ENCODE peak calls at places on chromosomes 13 and 19, in seven cellular contexts. B, O, R, Q, E, X and P are unnamed samples.

GRCh38 chr19:280541-281007 is 10.6 kb downstream of the PLPP2 start:
- DNase-seq in B (no peak), O (no peak), R (no peak), Q (no peak), E (no peak), X (peak), P (no peak)

GRCh38 chr19:31560771-31561080 is 211.5 kb upstream of the TSHZ3 start:
- DNase-seq in B (no peak), O (no peak), R (no peak), Q (no peak), E (no peak), X (no peak), P (no peak)

GRCh38 chr13:95494082-95494681 is 58.3 kb upstream of the CLDN10 start:
- DNase-seq in B (peak), O (peak), R (peak), Q (peak), E (no peak), X (peak), P (peak)

GRCh38 chr19:10290876-10291553 is 1.3 kb downstream of the ICAM5 start:
- DNase-seq in B (no peak), O (no peak), R (peak), Q (peak), E (no peak), X (peak), P (peak)

GRCh38 chr13:110308377-110309158 is 1.5 kb downstream of the COL4A2 start:
- DNase-seq in B (peak), O (no peak), R (peak), Q (peak), E (peak), X (peak), P (peak)

GRCh38 chr19:34461375-34462100 is 20.0 kb upstream of the WTIP start:
- DNase-seq in B (peak), O (peak), R (peak), Q (no peak), E (no peak), X (no peak), P (no peak)

GRCh38 chr13:47521895-47522487 is 479.1 kb downstream of the SUCLA2 start:
- DNase-seq in B (no peak), O (no peak), R (no peak), Q (no peak), E (no peak), X (no peak), P (no peak)

GRCh38 chr19:48868196-48868886 is at the start of gene PLEKHA4:
- DNase-seq in B (peak), O (no peak), R (peak), Q (no peak), E (peak), X (peak), P (no peak)

GRCh38 chr13:29621401-29621800 is 25.9 kb upstream of the SLC7A1 start:
- DNase-seq in B (peak), O (peak), R (peak), Q (peak), E (no peak), X (no peak), P (peak)

GRCh38 chr13:46668302-46668720 is 115.3 kb downstream of the LRCH1 start:
- DNase-seq in B (peak), O (peak), R (peak), Q (peak), E (no peak), X (no peak), P (peak)

GRCh38 chr19:34459614-34460013 is 21.9 kb upstream of the WTIP start:
- DNase-seq in B (no peak), O (no peak), R (no peak), Q (peak), E (no peak), X (no peak), P (no peak)

GRCh38 chr19:48737360-48737998 is 2.9 kb downstream of the RASIP1 start:
- DNase-seq in B (no peak), O (no peak), R (no peak), Q (no peak), E (no peak), X (peak), P (no peak)

GRCh38 chr13:21015284-21015683 is 46.1 kb downstream of the LATS2 start:
- DNase-seq in B (peak), O (no peak), R (no peak), Q (no peak), E (no peak), X (no peak), P (peak)

GRCh38 chr19:43780706-43781525 is at the start of gene KCNN4:
- DNase-seq in B (peak), O (peak), R (peak), Q (peak), E (no peak), X (peak), P (peak)

GRCh38 chr19:23460656-23461055 is 65.4 kb upstream of the ZNF91 start:
- DNase-seq in B (no peak), O (no peak), R (no peak), Q (peak), E (no peak), X (no peak), P (peak)

DNA sequence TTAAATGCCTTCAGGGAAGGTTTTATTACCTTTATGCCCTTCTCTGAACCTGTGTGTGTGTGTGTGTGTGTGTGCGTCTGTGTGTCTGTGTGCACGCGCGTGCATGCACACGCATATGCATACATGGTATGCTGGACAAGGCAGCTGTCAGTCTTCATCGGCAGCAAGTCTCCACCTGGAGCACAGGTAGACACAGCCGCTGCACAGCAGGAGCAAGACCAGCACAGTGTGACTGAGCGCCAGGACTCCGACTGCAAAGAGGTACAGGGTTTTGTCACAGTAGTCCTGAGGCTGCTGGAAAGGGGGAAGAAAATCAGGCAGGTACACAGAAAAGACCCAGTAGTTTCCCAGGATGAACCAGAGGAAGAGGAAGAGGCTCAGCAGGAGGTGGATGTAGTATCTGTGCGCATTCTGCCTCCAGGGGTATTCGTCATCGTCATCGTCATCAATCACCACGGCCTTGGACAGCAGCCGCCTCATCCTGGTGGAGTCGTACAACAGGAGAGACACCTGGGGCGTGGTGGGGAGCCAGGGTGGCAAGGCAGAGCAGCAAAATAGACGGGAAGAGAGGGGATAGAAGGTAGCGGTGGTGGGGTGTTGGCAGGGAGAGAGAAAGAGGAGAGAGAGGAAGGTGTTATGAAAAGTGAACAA is 12.8 kb upstream of the DHRS12 start:
- DNase-seq in B (no peak), O (no peak), R (no peak), Q (peak), E (no peak), X (no peak), P (no peak)
- H3K4me3 ChIP-seq in B (no peak), O (no peak), R (no peak), Q (no peak), E (no peak), X (no peak), P (no peak)

GRCh38 chr19:51441410-51442390 is 16.6 kb downstream of the SIGLEC8 start:
- DNase-seq in B (no peak), O (no peak), R (no peak), Q (peak), E (no peak), X (no peak), P (no peak)
- H3K4me3 ChIP-seq in B (no peak), O (no peak), R (no peak), Q (no peak), E (peak), X (no peak), P (no peak)

GRCh38 chr19:11339254-11340098 is at the start of gene RAB3D:
- DNase-seq in B (peak), O (peak), R (peak), Q (peak), E (peak), X (peak), P (peak)

GRCh38 chr19:11335449-11336146 is 3.9 kb downstream of the RAB3D start:
- DNase-seq in B (no peak), O (no peak), R (no peak), Q (no peak), E (no peak), X (no peak), P (no peak)

GRCh38 chr19:11337080-11337479 is 2.4 kb downstream of the RAB3D start:
- DNase-seq in B (no peak), O (no peak), R (no peak), Q (no peak), E (no peak), X (no peak), P (no peak)

GRCh38 chr19:11338164-11338563 is 1.3 kb downstream of the RAB3D start:
- DNase-seq in B (no peak), O (no peak), R (no peak), Q (no peak), E (no peak), X (peak), P (no peak)

DNA sequence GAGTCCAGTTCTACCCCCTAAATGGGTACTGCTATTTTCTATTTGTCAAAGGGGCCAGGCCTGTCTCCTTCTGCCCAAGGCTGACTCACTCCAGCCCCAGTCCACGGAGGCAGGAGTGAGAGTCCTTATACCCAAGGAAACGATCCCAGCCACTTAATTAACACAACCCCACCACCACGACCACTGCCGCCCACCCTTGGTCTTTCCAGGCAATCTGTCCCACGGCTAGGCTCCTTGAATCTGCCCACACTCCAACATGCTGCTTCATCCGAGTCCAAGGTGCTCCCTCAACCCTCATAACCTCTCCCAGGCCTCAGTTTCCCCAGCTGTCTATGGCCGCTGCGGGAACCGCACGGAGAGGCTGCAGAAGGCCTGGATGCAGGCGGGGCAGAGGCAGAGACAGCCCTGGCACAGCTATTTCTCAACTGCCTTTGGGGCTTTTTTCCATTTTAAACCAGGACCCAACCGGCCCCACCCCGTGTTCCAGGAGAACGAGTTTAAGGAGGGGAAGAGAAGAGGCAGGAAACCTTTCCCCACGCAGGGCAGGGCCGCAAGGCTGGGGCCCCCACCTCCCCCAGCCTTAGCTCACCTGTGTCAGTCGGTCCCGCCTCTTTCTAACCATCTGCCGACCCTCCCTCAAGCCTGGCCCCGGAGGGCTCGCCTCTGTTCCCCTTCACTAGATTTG is 746 bp downstream of the RAB3D start:
- DNase-seq in B (no peak), O (no peak), R (no peak), Q (peak), E (no peak), X (peak), P (peak)
- H3K4me3 ChIP-seq in B (peak), O (no peak), R (peak), Q (peak), E (peak), X (peak), P (peak)

DNA sequence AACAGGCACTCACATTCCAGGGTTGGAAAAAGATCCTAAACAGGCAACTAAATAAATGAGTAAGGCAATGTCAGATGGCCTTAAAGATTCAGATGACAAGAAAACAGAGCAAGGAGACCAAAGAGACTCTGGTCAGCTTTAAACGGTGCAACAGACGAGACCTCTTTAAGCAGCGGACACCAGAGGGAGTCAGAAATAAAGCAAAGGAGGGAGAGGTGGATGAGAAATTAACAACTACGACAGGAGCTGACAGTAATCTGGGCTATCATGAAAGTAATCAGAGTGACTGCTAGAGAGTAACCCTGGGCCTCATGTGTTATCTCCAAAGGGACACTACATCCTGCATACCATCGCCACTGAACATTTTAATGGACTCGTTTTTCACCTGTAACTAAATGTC is 1.1 kb downstream of the ZNF550 start:
- DNase-seq in B (peak), O (peak), R (peak), Q (peak), E (no peak), X (peak), P (peak)
- H3K4me3 ChIP-seq in B (peak), O (peak), R (peak), Q (peak), E (peak), X (peak), P (peak)

GRCh38 chr19:38684862-38685665 is 37.6 kb downstream of the ACTN4 start:
- DNase-seq in B (no peak), O (no peak), R (no peak), Q (no peak), E (no peak), X (no peak), P (no peak)

GRCh38 chr19:38685666-38686529 is 38.4 kb downstream of the ACTN4 start:
- DNase-seq in B (peak), O (peak), R (peak), Q (peak), E (no peak), X (peak), P (peak)

GRCh38 chr19:38682872-38683392 is 35.5 kb downstream of the ACTN4 start:
- DNase-seq in B (no peak), O (no peak), R (no peak), Q (no peak), E (no peak), X (no peak), P (no peak)

GRCh38 chr19:38683393-38684077 is 36.1 kb downstream of the ACTN4 start:
- DNase-seq in B (peak), O (peak), R (peak), Q (peak), E (no peak), X (peak), P (peak)

DNA sequence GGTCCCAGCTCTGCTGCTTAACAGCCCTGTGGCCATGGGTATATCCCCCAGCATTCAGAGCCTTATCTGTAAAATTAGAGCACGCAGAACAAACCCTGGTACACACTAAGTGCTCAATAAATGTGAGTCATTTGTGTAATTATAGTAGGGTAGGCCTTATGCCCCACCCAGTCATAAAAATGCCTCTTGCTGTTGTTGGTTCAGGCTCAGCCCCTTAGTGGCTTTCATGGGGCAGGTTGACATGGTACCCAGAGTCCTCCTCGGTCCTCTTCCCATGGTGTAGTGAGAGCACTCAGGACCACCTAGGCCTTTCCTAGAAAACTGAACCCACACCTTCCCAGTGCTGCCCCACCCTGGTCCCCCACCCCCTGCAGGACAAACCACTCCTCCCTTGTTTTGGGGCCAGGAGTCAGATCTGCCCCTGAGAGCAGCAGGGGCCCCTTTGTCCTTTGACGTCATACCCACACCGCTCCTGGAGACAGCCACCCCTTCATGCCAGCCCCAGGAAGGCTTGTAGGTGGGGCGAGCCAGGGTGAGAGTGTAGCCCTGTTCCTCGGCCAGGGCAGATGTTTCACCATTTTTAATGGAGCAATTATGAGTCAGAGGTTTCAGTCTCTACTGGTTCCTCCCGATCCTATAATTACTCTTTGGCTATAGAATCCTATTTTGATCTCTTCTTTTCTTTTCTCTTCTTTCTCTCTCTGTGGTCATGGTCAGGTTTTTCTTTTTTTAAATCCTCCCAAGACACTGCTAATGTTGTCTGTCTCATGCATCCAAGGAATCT is 36.8 kb downstream of the ACTN4 start:
- DNase-seq in B (peak), O (peak), R (peak), Q (peak), E (no peak), X (no peak), P (peak)
- H3K4me3 ChIP-seq in B (no peak), O (no peak), R (peak), Q (peak), E (no peak), X (no peak), P (no peak)

DNA sequence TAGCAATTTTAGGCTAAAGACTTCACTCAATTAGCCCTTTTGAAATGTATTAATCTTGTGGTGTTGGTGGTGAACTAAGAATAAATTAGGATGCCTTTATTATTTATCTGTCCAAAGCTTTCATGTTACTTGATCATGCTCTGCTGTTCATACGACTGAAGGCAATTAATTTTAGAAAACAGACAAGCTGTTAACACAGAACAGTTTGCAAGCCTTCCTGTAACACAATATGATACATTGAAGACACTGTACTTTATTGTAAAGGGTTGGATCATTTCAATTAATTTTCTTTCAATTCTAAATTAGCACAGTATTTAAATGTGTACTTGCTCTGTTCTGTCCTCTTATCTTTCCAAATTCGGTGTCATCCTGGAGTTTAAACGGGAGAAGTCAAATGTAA is 794.3 kb upstream of the MIR17HG start:
- DNase-seq in B (no peak), O (no peak), R (no peak), Q (no peak), E (no peak), X (no peak), P (no peak)
- H3K4me3 ChIP-seq in B (no peak), O (no peak), R (no peak), Q (no peak), E (no peak), X (no peak), P (no peak)

GRCh38 chr13:23450340-23451046 is 17.0 kb upstream of the SACS start:
- DNase-seq in B (no peak), O (no peak), R (no peak), Q (no peak), E (no peak), X (no peak), P (no peak)
- H3K4me3 ChIP-seq in B (no peak), O (no peak), R (no peak), Q (no peak), E (no peak), X (no peak), P (no peak)